ENCODE peak calls at places on chromosomes 5 and 9, in seven cellular contexts. Z is activated T-helper 1 cell treated with anti-CD3 and anti-CD28 coated beads, Interleukin-2, amount 50 U/mL, for 16 hours; W is activated CD4-positive, CD25-positive, alpha-beta regulatory T cell treated with anti-CD3 and anti-CD28 coated beads, Interleukin-2, amount 50 U/mL, for 16 hours; K is RCC 7860; P is tibial artery; E is AG10803; L is EH. C is an unnamed sample.

GRCh38 chr5:113223831-113224604 is 210.8 kb downstream of the TSSK1B start:
- DNase-seq in K (no peak), W (no peak), L (no peak), P (no peak), E (no peak), Z (no peak), C (no peak)

GRCh38 chr9:124122321-124122720 is 110.8 kb downstream of the LHX2 start:
- DNase-seq in Z (no peak), L (peak), E (peak), P (no peak), K (no peak), W (no peak), C (peak)

GRCh38 chr9:37705787-37706186 is 47.8 kb upstream of the TRMT10B start:
- DNase-seq in E (no peak), Z (no peak), K (no peak), P (no peak), L (no peak), W (no peak), C (no peak)

GRCh38 chr5:173757279-173757678 is 130.9 kb upstream of the CPEB4 start:
- DNase-seq in K (no peak), E (no peak), L (no peak), Z (no peak), P (no peak), W (no peak), C (no peak)

GRCh38 chr9:109424618-109425017 is 73.5 kb downstream of the PTPN3 start:
- DNase-seq in L (no peak), E (no peak), P (no peak), K (no peak), Z (no peak), W (no peak), C (no peak)

GRCh38 chr9:110526426-110526825 is 53.1 kb downstream of the SVEP1 start:
- DNase-seq in W (no peak), E (peak), Z (no peak), L (peak), P (no peak), K (no peak), C (peak)

GRCh38 chr5:74285876-74286275 is 354.7 kb downstream of the ENC1 start:
- DNase-seq in Z (no peak), P (no peak), K (no peak), L (no peak), E (no peak), W (no peak), C (no peak)

GRCh38 chr9:93568169-93568568 is 8.2 kb upstream of the PHF2 start:
- DNase-seq in L (no peak), P (no peak), E (no peak), Z (no peak), W (no peak), K (no peak), C (no peak)

GRCh38 chr5:142145106-142145900 is 36.7 kb downstream of the NDFIP1 start:
- DNase-seq in Z (peak), P (peak), K (peak), L (peak), W (peak), E (peak), C (peak)

GRCh38 chr5:132770476-132771159 is 6.4 kb downstream of the SEPTIN8 start:
- DNase-seq in P (peak), W (no peak), L (peak), E (peak), Z (no peak), K (no peak), C (no peak)

GRCh38 chr5:140631831-140632365 is 1.1 kb downstream of the CD14 start:
- DNase-seq in W (no peak), P (no peak), E (no peak), L (no peak), Z (no peak), K (no peak), C (no peak)

GRCh38 chr5:114243281-114243982 is 118.4 kb upstream of the KCNN2 start:
- DNase-seq in Z (no peak), W (no peak), L (peak), P (no peak), E (peak), K (no peak), C (peak)

GRCh38 chr9:70795841-70796240 is 325.6 kb downstream of the TRPM3 start:
- DNase-seq in Z (no peak), K (no peak), P (no peak), W (no peak), E (no peak), L (no peak), C (no peak)

GRCh38 chr9:125904155-125904841 is 157.1 kb downstream of the PBX3 start:
- DNase-seq in P (no peak), L (peak), Z (no peak), W (no peak), K (no peak), E (no peak), C (no peak)

GRCh38 chr9:17367035-17367434 is 211.8 kb upstream of the SH3GL2 start:
- DNase-seq in P (no peak), W (no peak), E (no peak), L (no peak), K (no peak), Z (no peak), C (no peak)

GRCh38 chr5:16350816-16351215 is 114.8 kb downstream of the ZNF622 start:
- DNase-seq in P (no peak), E (no peak), Z (no peak), W (no peak), K (no peak), L (no peak), C (no peak)

GRCh38 chr5:40405985-40406384 is 273.7 kb upstream of the PTGER4 start:
- DNase-seq in L (no peak), Z (no peak), P (no peak), K (no peak), E (no peak), W (no peak), C (no peak)

GRCh38 chr5:82356808-82357671 is 78.9 kb upstream of the RPS23 start:
- DNase-seq in Z (peak), E (peak), K (peak), L (peak), P (peak), W (peak), C (peak)

GRCh38 chr5:77852514-77853352 is 76.6 kb upstream of the TBCA start:
- DNase-seq in P (no peak), E (peak), W (no peak), L (peak), K (peak), Z (no peak), C (peak)

GRCh38 chr9:6068983-6069382 is 53.6 kb upstream of the RANBP6 start:
- DNase-seq in Z (no peak), W (no peak), P (no peak), E (no peak), L (no peak), K (no peak), C (no peak)